ENCODE peak calls at places on chromosomes 16 and 17, in eight cellular contexts. One of them, this sample, is unnamed.

GRCh38 chr16:6018848-6019489 is 921.4 kb upstream of the EEF2KMT start:
- DNase-seq in RCC 7860: no peak
- DNase-seq in stimulated activated CD4-positive, alpha-beta T cell treated with anti-CD3 and anti-CD28 coated beads, Interleukin-15, amount 100 ng/mL, for 1 hour: no peak
- DNase-seq in GM13976: no peak
- DNase-seq in GM23248: no peak
- DNase-seq in Peyer's patch: no peak
- DNase-seq in effector memory CD4-positive, alpha-beta T cell: no peak
- DNase-seq in mucosa of descending colon: no peak
- DNase-seq in this sample: no peak

GRCh38 chr17:44607836-44608690 is 48.2 kb upstream of the MEIOC start:
- DNase-seq in RCC 7860: no peak
- DNase-seq in stimulated activated CD4-positive, alpha-beta T cell treated with anti-CD3 and anti-CD28 coated beads, Interleukin-15, amount 100 ng/mL, for 1 hour: no peak
- DNase-seq in GM13976: no peak
- DNase-seq in GM23248: peak
- DNase-seq in Peyer's patch: no peak
- DNase-seq in effector memory CD4-positive, alpha-beta T cell: no peak
- DNase-seq in mucosa of descending colon: no peak
- DNase-seq in this sample: no peak

GRCh38 chr17:36931096-36931696 is 6.1 kb upstream of the LHX1 start:
- DNase-seq in RCC 7860: no peak
- DNase-seq in stimulated activated CD4-positive, alpha-beta T cell treated with anti-CD3 and anti-CD28 coated beads, Interleukin-15, amount 100 ng/mL, for 1 hour: no peak
- DNase-seq in GM13976: no peak
- DNase-seq in GM23248: no peak
- DNase-seq in Peyer's patch: no peak
- DNase-seq in effector memory CD4-positive, alpha-beta T cell: no peak
- DNase-seq in mucosa of descending colon: no peak
- DNase-seq in this sample: no peak

GRCh38 chr17:75767881-75768280 is 2.9 kb upstream of the GALK1 start:
- DNase-seq in RCC 7860: no peak
- DNase-seq in stimulated activated CD4-positive, alpha-beta T cell treated with anti-CD3 and anti-CD28 coated beads, Interleukin-15, amount 100 ng/mL, for 1 hour: no peak
- DNase-seq in GM13976: no peak
- DNase-seq in GM23248: no peak
- DNase-seq in Peyer's patch: no peak
- DNase-seq in effector memory CD4-positive, alpha-beta T cell: no peak
- DNase-seq in mucosa of descending colon: no peak
- DNase-seq in this sample: no peak

GRCh38 chr17:46874906-46875305 is 23.5 kb downstream of the WNT9B start:
- DNase-seq in RCC 7860: no peak
- DNase-seq in stimulated activated CD4-positive, alpha-beta T cell treated with anti-CD3 and anti-CD28 coated beads, Interleukin-15, amount 100 ng/mL, for 1 hour: no peak
- DNase-seq in GM13976: no peak
- DNase-seq in GM23248: no peak
- DNase-seq in Peyer's patch: no peak
- DNase-seq in effector memory CD4-positive, alpha-beta T cell: no peak
- DNase-seq in mucosa of descending colon: no peak
- DNase-seq in this sample: no peak

GRCh38 chr16:2839650-2840450 is 9.7 kb downstream of the ZG16B start:
- DNase-seq in RCC 7860: no peak
- DNase-seq in stimulated activated CD4-positive, alpha-beta T cell treated with anti-CD3 and anti-CD28 coated beads, Interleukin-15, amount 100 ng/mL, for 1 hour: no peak
- DNase-seq in GM13976: no peak
- DNase-seq in GM23248: no peak
- DNase-seq in Peyer's patch: no peak
- DNase-seq in effector memory CD4-positive, alpha-beta T cell: no peak
- DNase-seq in mucosa of descending colon: no peak
- DNase-seq in this sample: no peak

GRCh38 chr17:81712468-81713003 is 452 bp downstream of the SLC25A10 start:
- DNase-seq in RCC 7860: peak
- DNase-seq in stimulated activated CD4-positive, alpha-beta T cell treated with anti-CD3 and anti-CD28 coated beads, Interleukin-15, amount 100 ng/mL, for 1 hour: no peak
- DNase-seq in GM13976: peak
- DNase-seq in GM23248: peak
- DNase-seq in Peyer's patch: no peak
- DNase-seq in effector memory CD4-positive, alpha-beta T cell: no peak
- DNase-seq in mucosa of descending colon: no peak
- DNase-seq in this sample: peak

GRCh38 chr17:49452173-49452572 is 37.5 kb upstream of the PHB1 start:
- DNase-seq in RCC 7860: no peak
- DNase-seq in stimulated activated CD4-positive, alpha-beta T cell treated with anti-CD3 and anti-CD28 coated beads, Interleukin-15, amount 100 ng/mL, for 1 hour: no peak
- DNase-seq in GM13976: no peak
- DNase-seq in GM23248: no peak
- DNase-seq in Peyer's patch: no peak
- DNase-seq in effector memory CD4-positive, alpha-beta T cell: no peak
- DNase-seq in mucosa of descending colon: no peak
- DNase-seq in this sample: no peak

GRCh38 chr17:51322390-51323029 is 62.2 kb downstream of the UTP18 start:
- DNase-seq in RCC 7860: peak
- DNase-seq in stimulated activated CD4-positive, alpha-beta T cell treated with anti-CD3 and anti-CD28 coated beads, Interleukin-15, amount 100 ng/mL, for 1 hour: no peak
- DNase-seq in GM13976: peak
- DNase-seq in GM23248: peak
- DNase-seq in Peyer's patch: no peak
- DNase-seq in effector memory CD4-positive, alpha-beta T cell: no peak
- DNase-seq in mucosa of descending colon: no peak
- DNase-seq in this sample: no peak

GRCh38 chr17:63544467-63545301 is 5.6 kb upstream of the DCAF7 start:
- DNase-seq in RCC 7860: no peak
- DNase-seq in stimulated activated CD4-positive, alpha-beta T cell treated with anti-CD3 and anti-CD28 coated beads, Interleukin-15, amount 100 ng/mL, for 1 hour: no peak
- DNase-seq in GM13976: no peak
- DNase-seq in GM23248: no peak
- DNase-seq in Peyer's patch: no peak
- DNase-seq in effector memory CD4-positive, alpha-beta T cell: no peak
- DNase-seq in mucosa of descending colon: no peak
- DNase-seq in this sample: no peak

GRCh38 chr17:73452056-73452455 is 140.3 kb upstream of the CDC42EP4 start:
- DNase-seq in RCC 7860: no peak
- DNase-seq in stimulated activated CD4-positive, alpha-beta T cell treated with anti-CD3 and anti-CD28 coated beads, Interleukin-15, amount 100 ng/mL, for 1 hour: no peak
- DNase-seq in GM13976: no peak
- DNase-seq in GM23248: no peak
- DNase-seq in Peyer's patch: no peak
- DNase-seq in effector memory CD4-positive, alpha-beta T cell: no peak
- DNase-seq in mucosa of descending colon: no peak
- DNase-seq in this sample: no peak

GRCh38 chr16:27859020-27859419 is 204.5 kb downstream of the GSG1L start:
- DNase-seq in RCC 7860: no peak
- DNase-seq in stimulated activated CD4-positive, alpha-beta T cell treated with anti-CD3 and anti-CD28 coated beads, Interleukin-15, amount 100 ng/mL, for 1 hour: no peak
- DNase-seq in GM13976: no peak
- DNase-seq in GM23248: no peak
- DNase-seq in Peyer's patch: no peak
- DNase-seq in effector memory CD4-positive, alpha-beta T cell: no peak
- DNase-seq in mucosa of descending colon: no peak
- DNase-seq in this sample: no peak

GRCh38 chr17:38591759-38592241 is 14.0 kb downstream of the SRCIN1 start:
- DNase-seq in RCC 7860: peak
- DNase-seq in stimulated activated CD4-positive, alpha-beta T cell treated with anti-CD3 and anti-CD28 coated beads, Interleukin-15, amount 100 ng/mL, for 1 hour: no peak
- DNase-seq in GM13976: no peak
- DNase-seq in GM23248: peak
- DNase-seq in Peyer's patch: no peak
- DNase-seq in effector memory CD4-positive, alpha-beta T cell: no peak
- DNase-seq in mucosa of descending colon: no peak
- DNase-seq in this sample: no peak